ENCODE peak calls at places on chromosomes 12 and 14, in five cellular contexts. G, B, O, A and X are unnamed samples.

GRCh38 chr14:56422703-56423213 is 156.8 kb upstream of the TMEM260 start:
- DNase-seq in G (peak; percentile 36), B (peak; percentile 75), O (peak; percentile 79), A (no peak), X (no peak)

GRCh38 chr14:50821471-50822464 is 9.2 kb downstream of the NIN start:
- DNase-seq in G (no peak), B (no peak), O (no peak), A (no peak), X (no peak)

GRCh38 chr14:51093371-51094281 is 1.3 kb downstream of the TRIM9 start:
- DNase-seq in G (peak; percentile 64), B (no peak), O (no peak), A (no peak), X (peak; percentile 80)

GRCh38 chr14:56870336-56870735 is 60.1 kb upstream of the OTX2 start:
- DNase-seq in G (no peak), B (no peak), O (no peak), A (no peak), X (no peak)

GRCh38 chr12:93127582-93128331 is 198.7 kb upstream of the EEA1 start:
- DNase-seq in G (peak; percentile 55), B (peak; percentile 86), O (no peak), A (no peak), X (no peak)

GRCh38 chr12:55729592-55730446 is 1.0 kb upstream of the CD63 start:
- DNase-seq in G (peak; percentile 94), B (peak; percentile 97), O (peak; percentile 93), A (peak; percentile 70), X (no peak)

GRCh38 chr12:123078531-123079123 is 72.3 kb downstream of the PITPNM2 start:
- DNase-seq in G (no peak), B (no peak), O (no peak), A (no peak), X (no peak)

GRCh38 chr12:63151061-63151897 is at the start of gene AVPR1A:
- DNase-seq in G (peak; percentile 40), B (peak; percentile 3), O (no peak), A (no peak), X (no peak)

GRCh38 chr12:113589437-113589836 is 117.8 kb upstream of the LHX5 start:
- DNase-seq in G (no peak), B (no peak), O (no peak), A (no peak), X (no peak)

GRCh38 chr12:109377139-109377685 is 29.5 kb downstream of the MYO1H start:
- DNase-seq in G (peak; percentile 77), B (no peak), O (no peak), A (no peak), X (no peak)

GRCh38 chr12:12201274-12201758 is 65.5 kb downstream of the LRP6 start:
- DNase-seq in G (no peak), B (no peak), O (no peak), A (no peak), X (no peak)

GRCh38 chr12:62865860-62866407 is 69.0 kb downstream of the PPM1H start:
- DNase-seq in G (peak; percentile 62), B (peak; percentile 44), O (no peak), A (no peak), X (no peak)

GRCh38 chr14:70642313-70643235 is 858 bp downstream of the TTC9 start:
- DNase-seq in G (no peak), B (no peak), O (no peak), A (no peak), X (no peak)

GRCh38 chr12:111442301-111443045 is 36.8 kb downstream of the SH2B3 start:
- DNase-seq in G (peak; percentile 36), B (no peak), O (no peak), A (no peak), X (no peak)

GRCh38 chr14:24688030-24688658 is 54.2 kb upstream of the GZMB start:
- DNase-seq in G (no peak), B (no peak), O (no peak), A (no peak), X (no peak)

GRCh38 chr14:32382704-32383103 is 53.6 kb downstream of the AKAP6 start:
- DNase-seq in G (no peak), B (no peak), O (peak; percentile 59), A (peak; percentile 10), X (no peak)

GRCh38 chr14:104342435-104343293 is 204.3 kb downstream of the KIF26A start:
- DNase-seq in G (peak; percentile 62), B (no peak), O (no peak), A (no peak), X (no peak)

GRCh38 chr12:97404549-97404948 is 58.1 kb upstream of the RMST start:
- DNase-seq in G (peak; percentile 75), B (peak; percentile 24), O (peak; percentile 64), A (peak; percentile 53), X (no peak)

GRCh38 chr12:62582065-62582366 is 115.4 kb downstream of the MON2 start:
- DNase-seq in G (no peak), B (no peak), O (no peak), A (no peak), X (no peak)

GRCh38 chr12:28569698-28570411 is 379.6 kb downstream of the CCDC91 start:
- DNase-seq in G (no peak), B (peak; percentile 73), O (peak; percentile 72), A (no peak), X (no peak)

GRCh38 chr12:78018146-78018910 is 187.6 kb downstream of the NAV3 start:
- DNase-seq in G (no peak), B (peak; percentile 29), O (no peak), A (no peak), X (no peak)

GRCh38 chr14:50955373-50956043 is 11.2 kb upstream of the PYGL start:
- DNase-seq in G (peak; percentile 85), B (peak; percentile 96), O (peak; percentile 96), A (no peak), X (no peak)

GRCh38 chr14:76812093-76812421 is 625 bp downstream of the ANGEL1 start:
- DNase-seq in G (no peak), B (no peak), O (peak; percentile 33), A (peak; percentile 27), X (no peak)

GRCh38 chr12:15662303-15662980 is 126.7 kb downstream of the EPS8 start:
- DNase-seq in G (no peak), B (peak; percentile 90), O (peak; percentile 91), A (no peak), X (no peak)

GRCh38 chr14:28142400-28143015 is 624.1 kb upstream of the FOXG1 start:
- DNase-seq in G (no peak), B (no peak), O (peak; percentile 65), A (no peak), X (no peak)

GRCh38 chr14:90681889-90682429 is 134.3 kb downstream of the TTC7B start:
- DNase-seq in G (no peak), B (no peak), O (peak; percentile 56), A (no peak), X (no peak)

GRCh38 chr14:104520620-104521410 is 58.7 kb upstream of the C14orf180 start:
- DNase-seq in G (no peak), B (no peak), O (no peak), A (no peak), X (no peak)

GRCh38 chr12:108446766-108447165 is 68.3 kb upstream of the FICD start:
- DNase-seq in G (no peak), B (peak; percentile 7), O (no peak), A (no peak), X (no peak)

GRCh38 chr14:68789798-68790655 is 2.8 kb downstream of the ZFP36L1 start:
- DNase-seq in G (no peak), B (peak; percentile 49), O (no peak), A (no peak), X (peak; percentile 45)

GRCh38 chr14:36818212-36818611 is 156.6 kb downstream of the PAX9 start:
- DNase-seq in G (no peak), B (no peak), O (no peak), A (no peak), X (no peak)

GRCh38 chr14:67331368-67332125 is 28.1 kb downstream of the ATP6V1D start:
- DNase-seq in G (no peak), B (no peak), O (peak; percentile 50), A (no peak), X (no peak)

GRCh38 chr14:90620540-90621204 is 195.6 kb downstream of the TTC7B start:
- DNase-seq in G (no peak), B (no peak), O (no peak), A (no peak), X (no peak)

GRCh38 chr12:101097829-101098580 is 112.0 kb downstream of the SLC5A8 start:
- DNase-seq in G (no peak), B (no peak), O (no peak), A (no peak), X (no peak)

GRCh38 chr12:24499151-24500146 is 449.5 kb downstream of the BCAT1 start:
- DNase-seq in G (no peak), B (peak; percentile 75), O (no peak), A (no peak), X (no peak)

GRCh38 chr12:2256453-2256852 is 203.7 kb downstream of the CACNA1C start:
- DNase-seq in G (no peak), B (peak; percentile 90), O (no peak), A (no peak), X (no peak)

GRCh38 chr14:100661340-100661712 is 65.4 kb upstream of the DLK1 start:
- DNase-seq in G (no peak), B (no peak), O (no peak), A (no peak), X (no peak)
- H3K4me2 ChIP-seq in G (no peak overlapping the region), B (no peak overlapping the region), O (no peak overlapping the region), A (no peak overlapping the region), X (no peak overlapping the region)

GRCh38 chr12:52691076-52691764 is 11.0 kb upstream of the KRT1 start:
- DNase-seq in G (peak; percentile 54), B (no peak), O (no peak), A (peak; percentile 38), X (no peak)
- H2AFZ ChIP-seq in G (peak overlapping the region; percentile 41), B (no peak overlapping the region), O (peak overlapping the region; percentile 39), A (peak overlapping the region; percentile 62), X (peak overlapping the region; percentile 95)

GRCh38 chr12:115943310-115943629 is 334.2 kb downstream of the MED13L start:
- DNase-seq in G (no peak), B (no peak), O (no peak), A (no peak), X (no peak)
- H3K4me2 ChIP-seq in G (no peak overlapping the region), B (no peak overlapping the region), O (no peak overlapping the region), A (no peak overlapping the region), X (no peak overlapping the region)

GRCh38 chr12:80316141-80316700 is 127.8 kb upstream of the PTPRQ start:
- DNase-seq in G (no peak), B (no peak), O (no peak), A (no peak), X (no peak)

GRCh38 chr12:80317899-80318298 is 126.1 kb upstream of the PTPRQ start:
- DNase-seq in G (no peak), B (no peak), O (no peak), A (no peak), X (no peak)

GRCh38 chr12:80321653-80322052 is 122.4 kb upstream of the PTPRQ start:
- DNase-seq in G (no peak), B (peak; percentile 8), O (peak; percentile 80), A (no peak), X (no peak)

GRCh38 chr12:80325167-80325959 is 118.7 kb upstream of the PTPRQ start:
- DNase-seq in G (peak; percentile 40), B (peak; percentile 5), O (no peak), A (no peak), X (no peak)

GRCh38 chr12:80320121-80320678 is 123.8 kb upstream of the PTPRQ start:
- DNase-seq in G (peak; percentile 59), B (no peak), O (no peak), A (no peak), X (no peak)
- H2AFZ ChIP-seq in G (no peak overlapping the region), B (no peak overlapping the region), O (no peak overlapping the region), A (no peak overlapping the region), X (no peak overlapping the region)

GRCh38 chr12:67279637-67280036 is 10.5 kb downstream of the CAND1 start:
- DNase-seq in G (no peak), B (no peak), O (no peak), A (no peak), X (no peak)
- H3K4me2 ChIP-seq in G (no peak overlapping the region), B (no peak overlapping the region), O (no peak overlapping the region), A (no peak overlapping the region), X (no peak overlapping the region)